ENCODE peak calls at places on chromosomes 6 and 20, in four cellular contexts. Z is NCI-H1105, G is erythroblast, X is H4. R is an unnamed sample.
A peak's percentile ranks its signal among the peaks of the same experiment; 100 is the strongest.

GRCh38 chr6:114169763-114170162 is 173.1 kb downstream of the HS3ST5 start:
- DNase-seq in Z (peak; percentile 57), G (peak; percentile 29), X (no peak), R (no peak)

GRCh38 chr6:168355716-168356522 is 36.3 kb upstream of the DACT2 start:
- DNase-seq in Z (peak; percentile 32), G (peak; percentile 14), X (no peak), R (peak; percentile 8)

GRCh38 chr6:52417675-52418111 is 2.4 kb upstream of the EFHC1 start:
- DNase-seq in Z (no peak), G (peak; percentile 36), X (peak; percentile 83), R (no peak)

GRCh38 chr6:15249371-15250019 is 3.6 kb downstream of the JARID2 start:
- DNase-seq in Z (no peak), G (peak; percentile 32), X (no peak), R (peak; percentile 51)

GRCh38 chr6:77292564-77293546 is 170.4 kb downstream of the HTR1B start:
- DNase-seq in Z (no peak), G (peak; percentile 73), X (peak; percentile 25), R (no peak)

GRCh38 chr6:41653642-41654432 is 15.6 kb downstream of the MDFI start:
- DNase-seq in Z (no peak), G (no peak), X (no peak), R (no peak)

GRCh38 chr6:105302617-105303128 is 100.2 kb downstream of the PREP start:
- DNase-seq in Z (no peak), G (no peak), X (no peak), R (no peak)

GRCh38 chr20:56657879-56658278 is 28.8 kb downstream of the TFAP2C start:
- DNase-seq in Z (no peak), G (no peak), X (no peak), R (no peak)

GRCh38 chr6:71335544-71335943 is 46.9 kb downstream of the OGFRL1 start:
- DNase-seq in Z (no peak), G (no peak), X (no peak), R (no peak)

GRCh38 chr20:483791-484644 is 21.7 kb upstream of the TBC1D20 start:
- DNase-seq in Z (peak; percentile 8), G (no peak), X (no peak), R (no peak)

GRCh38 chr6:162636167-162636566 is 91.4 kb downstream of the PRKN start:
- DNase-seq in Z (no peak), G (no peak), X (no peak), R (no peak)

GRCh38 chr6:82179415-82179814 is 68.1 kb downstream of the IBTK start:
- DNase-seq in Z (no peak), G (no peak), X (no peak), R (no peak)

GRCh38 chr20:43681468-43681942 is 14.6 kb downstream of the MYBL2 start:
- DNase-seq in Z (no peak), G (no peak), X (no peak), R (peak; percentile 68)

GRCh38 chr6:39128106-39128505 is 13.1 kb upstream of the SAYSD1 start:
- DNase-seq in Z (no peak), G (no peak), X (no peak), R (no peak)

GRCh38 chr6:6730831-6731230 is 142.3 kb downstream of the LY86 start:
- DNase-seq in Z (no peak), G (no peak), X (peak; percentile 71), R (no peak)

GRCh38 chr6:24906314-24906713 is 29.4 kb downstream of the RIPOR2 start:
- DNase-seq in Z (no peak), G (no peak), X (no peak), R (no peak)

GRCh38 chr6:99341862-99342455 is 7.5 kb downstream of the FAXC start:
- DNase-seq in Z (no peak), G (no peak), X (no peak), R (no peak)

GRCh38 chr20:51413753-51414323 is 128.7 kb downstream of the NFATC2 start:
- DNase-seq in Z (no peak), G (no peak), X (no peak), R (no peak)

GRCh38 chr6:110958332-110959192 is at the start of gene GTF3C6:
- DNase-seq in Z (peak; percentile 97), G (peak; percentile 94), X (peak; percentile 77), R (peak; percentile 82)

GRCh38 chr6:12709116-12709515 is 7.5 kb upstream of the PHACTR1 start:
- DNase-seq in Z (no peak), G (no peak), X (no peak), R (no peak)

GRCh38 chr6:100554228-100554627 is 89.5 kb upstream of the SIM1 start:
- DNase-seq in Z (no peak), G (no peak), X (no peak), R (peak; percentile 12)

GRCh38 chr20:63968928-63969760 is 586 bp downstream of the ZNF512B start:
- DNase-seq in Z (no peak), G (no peak), X (no peak), R (peak; percentile 62)

GRCh38 chr20:62413896-62414481 is 6.9 kb upstream of the CABLES2 start:
- DNase-seq in Z (no peak), G (no peak), X (no peak), R (peak; percentile 29)

R was measured in NCI-H526.